ENCODE peak calls at places on chromosomes 4 and X, in four cellular contexts. F is activated CD4-positive, alpha-beta T cell treated with anti-CD3 and anti-CD28 coated beads, Interleukin-2, amount 10 ng/mL, durations not matched to agents 7 days and 5 days; P is colonic mucosa; N is AG09309. J is an unnamed sample.

GRCh38 chr4:2745981-2746806 is 9.9 kb downstream of the TNIP2 start:
- DNase-seq in F (peak; percentile 80), P (no peak), N (no peak), J (peak; percentile 63)

GRCh38 chr4:92021788-92022187 is 282.0 kb upstream of the GRID2 start:
- DNase-seq in F (no peak), P (no peak), N (no peak), J (no peak)

GRCh38 chr4:8735236-8736082 is 136.2 kb downstream of the HMX1 start:
- DNase-seq in F (no peak), P (no peak), N (no peak), J (no peak)

GRCh38 chrX:36961590-36961989 is 46.6 kb upstream of the FAM47C start:
- DNase-seq in F (no peak), P (no peak), N (no peak), J (no peak)

GRCh38 chr4:75172551-75172950 is 239.6 kb downstream of the PARM1 start:
- DNase-seq in F (no peak), P (no peak), N (no peak), J (no peak)

GRCh38 chr4:75727073-75727472 is 2.7 kb downstream of the USO1 start:
- DNase-seq in F (no peak), P (no peak), N (no peak), J (no peak)

GRCh38 chr4:24473309-24473721 is 111.0 kb downstream of the DHX15 start:
- DNase-seq in F (no peak), P (peak; percentile 25), N (no peak), J (peak; percentile 47)

GRCh38 chrX:69896046-69896445 is 153.7 kb downstream of the AWAT2 start:
- DNase-seq in F (no peak), P (no peak), N (no peak), J (no peak)

GRCh38 chrX:13253223-13253622 is 66.6 kb downstream of the ATXN3L start:
- DNase-seq in F (no peak), P (no peak), N (no peak), J (no peak)

GRCh38 chrX:2483398-2483797 is 17.4 kb downstream of the DHRSX start:
- DNase-seq in F (no peak), P (no peak), N (no peak), J (no peak)

GRCh38 chr4:53039741-53040458 is 177.8 kb downstream of the RASL11B start:
- DNase-seq in F (no peak), P (no peak), N (no peak), J (no peak)

GRCh38 chrX:151712253-151712652 is 3.6 kb upstream of the FATE1 start:
- DNase-seq in F (no peak), P (no peak), N (no peak), J (no peak)

GRCh38 chrX:109714340-109714958 is 18.6 kb downstream of the ACSL4 start:
- DNase-seq in F (no peak), P (no peak), N (peak; percentile 33), J (no peak)